ENCODE peak calls at places on chromosomes 3 and 15, in eight cellular contexts. L is HT-29, R is nephron progenitor cell, A is transverse colon, V is SHP77, S is DMS153, Q is LoVo, Z is omental fat pad. U is an unnamed sample.

GRCh38 chr15:53586815-53587214 is 172.6 kb downstream of the WDR72 start:
- DNase-seq in L (peak), R (peak), A (peak), V (peak), S (no peak), Q (no peak), Z (no peak), U (no peak)

GRCh38 chr15:74327756-74328155 is 39.7 kb downstream of the CYP11A1 start:
- DNase-seq in L (no peak), R (no peak), A (no peak), V (no peak), S (no peak), Q (no peak), Z (no peak), U (no peak)

GRCh38 chr3:16112910-16113504 is 61.5 kb upstream of the GALNT15 start:
- DNase-seq in L (no peak), R (no peak), A (no peak), V (no peak), S (no peak), Q (no peak), Z (no peak), U (no peak)

GRCh38 chr3:66386925-66387650 is 113.7 kb downstream of the LRIG1 start:
- DNase-seq in L (no peak), R (no peak), A (no peak), V (no peak), S (no peak), Q (no peak), Z (no peak), U (peak)

GRCh38 chr3:116339441-116340028 is 105.8 kb downstream of the LSAMP start:
- DNase-seq in L (no peak), R (no peak), A (peak), V (no peak), S (no peak), Q (no peak), Z (no peak), U (no peak)

GRCh38 chr3:194070220-194070633 is 65.7 kb upstream of the HES1 start:
- DNase-seq in L (no peak), R (no peak), A (no peak), V (no peak), S (no peak), Q (no peak), Z (no peak), U (no peak)

GRCh38 chr3:140863481-140864084 is 78.1 kb upstream of the SLC25A36 start:
- DNase-seq in L (peak), R (peak), A (peak), V (peak), S (peak), Q (peak), Z (peak), U (no peak)

GRCh38 chr15:36961956-36962355 is 138.4 kb downstream of the MEIS2 start:
- DNase-seq in L (no peak), R (no peak), A (no peak), V (no peak), S (no peak), Q (no peak), Z (no peak), U (no peak)

GRCh38 chr3:149151843-149152242 is 22.4 kb downstream of the HPS3 start:
- DNase-seq in L (no peak), R (peak), A (no peak), V (no peak), S (no peak), Q (no peak), Z (no peak), U (no peak)

GRCh38 chr15:94080416-94080815 is 150.9 kb upstream of the MCTP2 start:
- DNase-seq in L (no peak), R (peak), A (no peak), V (no peak), S (no peak), Q (peak), Z (no peak), U (peak)

GRCh38 chr3:193586526-193586925 is 6.5 kb upstream of the OPA1 start:
- DNase-seq in L (no peak), R (no peak), A (no peak), V (no peak), S (no peak), Q (no peak), Z (no peak), U (no peak)

GRCh38 chr3:40524571-40525285 is at the start of gene ZNF621:
- DNase-seq in L (peak), R (peak), A (peak), V (peak), S (peak), Q (peak), Z (peak), U (peak)

GRCh38 chr3:177525414-177525813 is 328.1 kb upstream of the TBL1XR1 start:
- DNase-seq in L (no peak), R (no peak), A (no peak), V (no peak), S (no peak), Q (no peak), Z (no peak), U (no peak)

GRCh38 chr3:30894521-30895289 is at the start of gene GADL1:
- DNase-seq in L (no peak), R (peak), A (no peak), V (no peak), S (no peak), Q (peak), Z (no peak), U (no peak)

GRCh38 chr15:45326776-45327175 is 51.6 kb downstream of the GATM start:
- DNase-seq in L (no peak), R (no peak), A (no peak), V (no peak), S (no peak), Q (no peak), Z (no peak), U (no peak)

GRCh38 chr3:185712337-185712736 is 112.5 kb downstream of the IGF2BP2 start:
- DNase-seq in L (no peak), R (no peak), A (no peak), V (no peak), S (no peak), Q (no peak), Z (no peak), U (no peak)

GRCh38 chr15:85289677-85290365 is 90.6 kb upstream of the AKAP13 start:
- DNase-seq in L (peak), R (peak), A (peak), V (peak), S (no peak), Q (peak), Z (no peak), U (peak)

GRCh38 chr15:70555713-70556112 is 207.6 kb downstream of the UACA start:
- DNase-seq in L (no peak), R (no peak), A (no peak), V (no peak), S (no peak), Q (no peak), Z (no peak), U (no peak)

GRCh38 chr3:52904552-52904951 is 7.2 kb upstream of the STIMATE start:
- DNase-seq in L (no peak), R (no peak), A (no peak), V (no peak), S (no peak), Q (no peak), Z (no peak), U (no peak)

GRCh38 chr15:99265541-99266070 is 14.3 kb downstream of the LRRC28 start:
- DNase-seq in L (no peak), R (no peak), A (no peak), V (no peak), S (no peak), Q (no peak), Z (no peak), U (no peak)

GRCh38 chr3:73511555-73511954 is 113.2 kb downstream of the PDZRN3 start:
- DNase-seq in L (no peak), R (no peak), A (peak), V (no peak), S (no peak), Q (no peak), Z (no peak), U (no peak)

GRCh38 chr3:190645932-190646331 is 132.0 kb downstream of the IL1RAP start:
- DNase-seq in L (no peak), R (no peak), A (no peak), V (no peak), S (no peak), Q (no peak), Z (no peak), U (no peak)

GRCh38 chr3:63972196-63972595 is 51.1 kb downstream of the PSMD6 start:
- DNase-seq in L (no peak), R (no peak), A (no peak), V (no peak), S (no peak), Q (no peak), Z (no peak), U (no peak)

GRCh38 chr3:197135212-197135611 is 105.6 kb upstream of the MELTF start:
- DNase-seq in L (no peak), R (no peak), A (no peak), V (no peak), S (no peak), Q (no peak), Z (no peak), U (no peak)

GRCh38 chr3:127734754-127735473 is 62.2 kb downstream of the ABTB1 start:
- DNase-seq in L (no peak), R (no peak), A (no peak), V (no peak), S (no peak), Q (peak), Z (no peak), U (no peak)

GRCh38 chr3:42300013-42300412 is 34.0 kb upstream of the CCK start:
- DNase-seq in L (peak), R (peak), A (peak), V (no peak), S (no peak), Q (peak), Z (no peak), U (no peak)

GRCh38 chr3:108131105-108131794 is 40.4 kb upstream of the CD47 start:
- DNase-seq in L (no peak), R (no peak), A (no peak), V (no peak), S (no peak), Q (peak), Z (no peak), U (no peak)

GRCh38 chr15:51082246-51082645 is 12.5 kb downstream of the TNFAIP8L3 start:
- DNase-seq in L (no peak), R (no peak), A (no peak), V (no peak), S (no peak), Q (no peak), Z (no peak), U (no peak)

GRCh38 chr15:57302640-57303257 is 73.6 kb upstream of the CGNL1 start:
- DNase-seq in L (no peak), R (no peak), A (no peak), V (no peak), S (peak), Q (no peak), Z (no peak), U (no peak)

GRCh38 chr3:159252274-159252673 is 450.4 kb downstream of the MFSD1 start:
- DNase-seq in L (no peak), R (no peak), A (no peak), V (no peak), S (no peak), Q (no peak), Z (no peak), U (no peak)

GRCh38 chr15:83422090-83422489 is 25.1 kb upstream of the SH3GL3 start:
- DNase-seq in L (no peak), R (no peak), A (no peak), V (no peak), S (no peak), Q (no peak), Z (no peak), U (no peak)

GRCh38 chr3:119352863-119353527 is 58.8 kb downstream of the ARHGAP31 start:
- DNase-seq in L (peak), R (no peak), A (no peak), V (no peak), S (no peak), Q (no peak), Z (no peak), U (no peak)

GRCh38 chr3:86655096-86655495 is 335.9 kb downstream of the VGLL3 start:
- DNase-seq in L (no peak), R (no peak), A (no peak), V (no peak), S (no peak), Q (no peak), Z (no peak), U (no peak)

GRCh38 chr3:14598143-14598569 is 53.4 kb upstream of the CCDC174 start:
- DNase-seq in L (no peak), R (peak), A (no peak), V (no peak), S (no peak), Q (peak), Z (no peak), U (no peak)

GRCh38 chr15:45009046-45009445 is 13.9 kb upstream of the SORD start:
- DNase-seq in L (no peak), R (no peak), A (no peak), V (no peak), S (no peak), Q (no peak), Z (no peak), U (no peak)

GRCh38 chr15:85415779-85416178 is 35.4 kb downstream of the AKAP13 start:
- DNase-seq in L (no peak), R (no peak), A (no peak), V (no peak), S (no peak), Q (no peak), Z (no peak), U (no peak)

GRCh38 chr3:105385179-105385578 is 18.5 kb downstream of the ALCAM start:
- DNase-seq in L (no peak), R (no peak), A (no peak), V (no peak), S (no peak), Q (no peak), Z (no peak), U (no peak)

GRCh38 chr15:49468440-49468839 is 45.4 kb downstream of the FGF7 start:
- DNase-seq in L (no peak), R (no peak), A (no peak), V (no peak), S (no peak), Q (no peak), Z (no peak), U (no peak)